ENCODE peak calls at places on chromosomes 3 and 15, in ten cellular contexts. One of them, this sample, is unnamed.

GRCh38 chr15:90550919-90551318 is 21.2 kb downstream of the CRTC3 start:
- DNase-seq in AG09309: no peak
- DNase-seq in thyroid gland: no peak
- DNase-seq in neural progenitor cell: no peak
- DNase-seq in astrocyte of the cerebellum: no peak
- DNase-seq in mammary epithelial cell: no peak
- DNase-seq in fibroblast of the aortic adventitia: no peak
- DNase-seq in AG10803: peak; percentile 38
- DNase-seq in breast epithelium: no peak
- DNase-seq in Panc1: no peak
- DNase-seq in this sample: peak; percentile 61

GRCh38 chr3:155323063-155323666 is 29.7 kb upstream of the STRIT1 start:
- DNase-seq in AG09309: peak; percentile 66
- DNase-seq in thyroid gland: peak; percentile 33
- DNase-seq in neural progenitor cell: peak; percentile 80
- DNase-seq in astrocyte of the cerebellum: peak; percentile 83
- DNase-seq in mammary epithelial cell: peak; percentile 51
- DNase-seq in fibroblast of the aortic adventitia: peak; percentile 92
- DNase-seq in AG10803: peak; percentile 83
- DNase-seq in breast epithelium: no peak
- DNase-seq in Panc1: peak; percentile 59
- DNase-seq in this sample: peak; percentile 93

GRCh38 chr3:85560088-85560790 is 601.5 kb downstream of the CADM2 start:
- DNase-seq in AG09309: no peak
- DNase-seq in thyroid gland: peak; percentile 2
- DNase-seq in neural progenitor cell: no peak
- DNase-seq in astrocyte of the cerebellum: peak; percentile 78
- DNase-seq in mammary epithelial cell: no peak
- DNase-seq in fibroblast of the aortic adventitia: no peak
- DNase-seq in AG10803: no peak
- DNase-seq in breast epithelium: no peak
- DNase-seq in Panc1: no peak
- DNase-seq in this sample: peak; percentile 45

GRCh38 chr3:30544811-30545210 is 61.6 kb upstream of the TGFBR2 start:
- DNase-seq in AG09309: peak; percentile 85
- DNase-seq in thyroid gland: no peak
- DNase-seq in neural progenitor cell: no peak
- DNase-seq in astrocyte of the cerebellum: peak; percentile 27
- DNase-seq in mammary epithelial cell: peak; percentile 94
- DNase-seq in fibroblast of the aortic adventitia: peak; percentile 79
- DNase-seq in AG10803: peak; percentile 83
- DNase-seq in breast epithelium: no peak
- DNase-seq in Panc1: peak; percentile 64
- DNase-seq in this sample: peak; percentile 99

GRCh38 chr15:31275331-31276262 is 51.0 kb upstream of the KLF13 start:
- DNase-seq in AG09309: no peak
- DNase-seq in thyroid gland: peak; percentile 65
- DNase-seq in neural progenitor cell: peak; percentile 0
- DNase-seq in astrocyte of the cerebellum: no peak
- DNase-seq in mammary epithelial cell: no peak
- DNase-seq in fibroblast of the aortic adventitia: no peak
- DNase-seq in AG10803: no peak
- DNase-seq in breast epithelium: peak; percentile 30
- DNase-seq in Panc1: no peak
- DNase-seq in this sample: no peak

GRCh38 chr3:111517801-111518200 is 24.2 kb upstream of the CD96 start:
- DNase-seq in AG09309: no peak
- DNase-seq in thyroid gland: peak; percentile 7
- DNase-seq in neural progenitor cell: no peak
- DNase-seq in astrocyte of the cerebellum: no peak
- DNase-seq in mammary epithelial cell: peak; percentile 27
- DNase-seq in fibroblast of the aortic adventitia: no peak
- DNase-seq in AG10803: no peak
- DNase-seq in breast epithelium: no peak
- DNase-seq in Panc1: no peak
- DNase-seq in this sample: no peak

GRCh38 chr3:13016083-13016725 is 57.0 kb downstream of the IQSEC1 start:
- DNase-seq in AG09309: no peak
- DNase-seq in thyroid gland: peak; percentile 93
- DNase-seq in neural progenitor cell: no peak
- DNase-seq in astrocyte of the cerebellum: no peak
- DNase-seq in mammary epithelial cell: no peak
- DNase-seq in fibroblast of the aortic adventitia: no peak
- DNase-seq in AG10803: no peak
- DNase-seq in breast epithelium: peak; percentile 50
- DNase-seq in Panc1: no peak
- DNase-seq in this sample: no peak

GRCh38 chr15:90000175-90000923 is 775 bp upstream of the ZNF710 start:
- DNase-seq in AG09309: no peak
- DNase-seq in thyroid gland: no peak
- DNase-seq in neural progenitor cell: peak; percentile 69
- DNase-seq in astrocyte of the cerebellum: no peak
- DNase-seq in mammary epithelial cell: no peak
- DNase-seq in fibroblast of the aortic adventitia: peak; percentile 28
- DNase-seq in AG10803: peak; percentile 25
- DNase-seq in breast epithelium: no peak
- DNase-seq in Panc1: no peak
- DNase-seq in this sample: peak; percentile 26

GRCh38 chr3:50633233-50633795 is 16.4 kb downstream of the MAPKAPK3 start:
- DNase-seq in AG09309: no peak
- DNase-seq in thyroid gland: no peak
- DNase-seq in neural progenitor cell: no peak
- DNase-seq in astrocyte of the cerebellum: no peak
- DNase-seq in mammary epithelial cell: no peak
- DNase-seq in fibroblast of the aortic adventitia: no peak
- DNase-seq in AG10803: no peak
- DNase-seq in breast epithelium: no peak
- DNase-seq in Panc1: no peak
- DNase-seq in this sample: no peak

GRCh38 chr15:90126457-90127435 is 24.5 kb upstream of the IDH2 start:
- DNase-seq in AG09309: no peak
- DNase-seq in thyroid gland: no peak
- DNase-seq in neural progenitor cell: peak; percentile 77
- DNase-seq in astrocyte of the cerebellum: no peak
- DNase-seq in mammary epithelial cell: no peak
- DNase-seq in fibroblast of the aortic adventitia: no peak
- DNase-seq in AG10803: no peak
- DNase-seq in breast epithelium: no peak
- DNase-seq in Panc1: no peak
- DNase-seq in this sample: no peak

GRCh38 chr3:197373096-197373495 is 74.7 kb upstream of the DLG1 start:
- DNase-seq in AG09309: no peak
- DNase-seq in thyroid gland: no peak
- DNase-seq in neural progenitor cell: no peak
- DNase-seq in astrocyte of the cerebellum: no peak
- DNase-seq in mammary epithelial cell: no peak
- DNase-seq in fibroblast of the aortic adventitia: no peak
- DNase-seq in AG10803: no peak
- DNase-seq in breast epithelium: no peak
- DNase-seq in Panc1: no peak
- DNase-seq in this sample: no peak

GRCh38 chr3:197368821-197369220 is 70.4 kb upstream of the DLG1 start:
- DNase-seq in AG09309: no peak
- DNase-seq in thyroid gland: no peak
- DNase-seq in neural progenitor cell: no peak
- DNase-seq in astrocyte of the cerebellum: no peak
- DNase-seq in mammary epithelial cell: no peak
- DNase-seq in fibroblast of the aortic adventitia: no peak
- DNase-seq in AG10803: no peak
- DNase-seq in breast epithelium: no peak
- DNase-seq in Panc1: no peak
- DNase-seq in this sample: no peak

GRCh38 chr3:197369545-197369944 is 71.1 kb upstream of the DLG1 start:
- DNase-seq in AG09309: no peak
- DNase-seq in thyroid gland: no peak
- DNase-seq in neural progenitor cell: no peak
- DNase-seq in astrocyte of the cerebellum: no peak
- DNase-seq in mammary epithelial cell: no peak
- DNase-seq in fibroblast of the aortic adventitia: no peak
- DNase-seq in AG10803: no peak
- DNase-seq in breast epithelium: no peak
- DNase-seq in Panc1: no peak
- DNase-seq in this sample: no peak

GRCh38 chr3:197372076-197372661 is 73.8 kb upstream of the DLG1 start:
- DNase-seq in AG09309: peak; percentile 78
- DNase-seq in thyroid gland: peak; percentile 61
- DNase-seq in neural progenitor cell: peak; percentile 39
- DNase-seq in astrocyte of the cerebellum: peak; percentile 83
- DNase-seq in mammary epithelial cell: peak; percentile 93
- DNase-seq in fibroblast of the aortic adventitia: peak; percentile 76
- DNase-seq in AG10803: peak; percentile 97
- DNase-seq in breast epithelium: no peak
- DNase-seq in Panc1: peak; percentile 38
- DNase-seq in this sample: peak; percentile 87

GRCh38 chr3:197371521-197372075 is 73.2 kb upstream of the DLG1 start:
- DNase-seq in AG09309: no peak
- DNase-seq in thyroid gland: no peak
- DNase-seq in neural progenitor cell: no peak
- DNase-seq in astrocyte of the cerebellum: no peak
- DNase-seq in mammary epithelial cell: no peak
- DNase-seq in fibroblast of the aortic adventitia: no peak
- DNase-seq in AG10803: peak; percentile 47
- DNase-seq in breast epithelium: no peak
- DNase-seq in Panc1: no peak
- DNase-seq in this sample: no peak
- H3K4me3 ChIP-seq in AG09309: no peak overlapping the region
- H3K4me3 ChIP-seq in thyroid gland: no peak overlapping the region
- H3K4me3 ChIP-seq in neural progenitor cell: no peak overlapping the region
- H3K4me3 ChIP-seq in astrocyte of the cerebellum: no peak overlapping the region
- H3K4me3 ChIP-seq in mammary epithelial cell: no peak overlapping the region
- H3K4me3 ChIP-seq in fibroblast of the aortic adventitia: no peak overlapping the region
- H3K4me3 ChIP-seq in AG10803: no peak overlapping the region
- H3K4me3 ChIP-seq in breast epithelium: no peak overlapping the region
- H3K4me3 ChIP-seq in Panc1: no peak overlapping the region
- H3K4me3 ChIP-seq in this sample: no peak overlapping the region

GRCh38 chr15:51759557-51760070 is 8.2 kb downstream of the TMOD2 start:
- DNase-seq in AG09309: peak; percentile 82
- DNase-seq in thyroid gland: peak; percentile 79
- DNase-seq in neural progenitor cell: peak; percentile 27
- DNase-seq in astrocyte of the cerebellum: peak; percentile 92
- DNase-seq in mammary epithelial cell: peak; percentile 59
- DNase-seq in fibroblast of the aortic adventitia: peak; percentile 97
- DNase-seq in AG10803: peak; percentile 98
- DNase-seq in breast epithelium: no peak
- DNase-seq in Panc1: no peak
- DNase-seq in this sample: peak; percentile 97
- TF ChIP-seq CTCF in AG09309: peak; percentile 26
- TF ChIP-seq CTCF in thyroid gland: no peak
- TF ChIP-seq CTCF in neural progenitor cell: peak; percentile 36
- TF ChIP-seq CTCF in astrocyte of the cerebellum: peak; percentile 38
- TF ChIP-seq CTCF in mammary epithelial cell: peak; percentile 26
- TF ChIP-seq CTCF in fibroblast of the aortic adventitia: peak; percentile 42
- TF ChIP-seq CTCF in AG10803: peak; percentile 48
- TF ChIP-seq CTCF in breast epithelium: no peak
- TF ChIP-seq CTCF in Panc1: peak; percentile 26
- TF ChIP-seq CTCF in this sample: peak; percentile 53

DNA sequence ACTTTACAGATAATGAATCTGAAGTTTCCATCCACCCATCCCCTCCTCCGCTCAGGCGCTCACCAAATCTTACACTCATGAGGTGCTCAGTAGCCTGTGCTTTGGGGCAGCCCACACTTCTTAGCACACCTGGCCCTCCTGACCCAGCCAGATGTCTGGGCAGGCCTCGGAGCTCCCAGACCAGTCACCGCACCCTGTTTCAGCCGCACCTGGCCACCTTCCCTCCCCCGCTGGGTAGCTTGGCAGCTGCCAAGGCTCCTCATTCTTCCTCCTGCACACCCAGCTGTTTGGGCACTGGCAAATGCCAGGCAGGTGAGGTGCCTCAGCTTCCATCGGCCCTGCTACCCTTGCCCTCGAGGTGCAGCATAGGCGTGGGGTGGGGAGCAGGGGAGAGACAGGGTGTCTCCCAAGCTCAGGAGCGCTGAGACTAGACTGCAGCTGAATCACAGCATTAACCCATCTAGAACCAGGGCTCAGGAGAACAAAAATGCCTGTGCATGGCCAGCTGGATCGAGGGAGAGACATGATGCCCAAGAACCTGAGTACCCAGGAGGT is 45.8 kb downstream of the CDC25A start:
- DNase-seq in AG09309: no peak
- DNase-seq in thyroid gland: no peak
- DNase-seq in neural progenitor cell: no peak
- DNase-seq in astrocyte of the cerebellum: no peak
- DNase-seq in mammary epithelial cell: peak; percentile 90
- DNase-seq in fibroblast of the aortic adventitia: no peak
- DNase-seq in AG10803: no peak
- DNase-seq in breast epithelium: no peak
- DNase-seq in Panc1: no peak
- DNase-seq in this sample: no peak
- H3K4me3 ChIP-seq in AG09309: no peak overlapping the region
- H3K4me3 ChIP-seq in thyroid gland: no peak overlapping the region
- H3K4me3 ChIP-seq in neural progenitor cell: no peak overlapping the region
- H3K4me3 ChIP-seq in astrocyte of the cerebellum: no peak overlapping the region
- H3K4me3 ChIP-seq in mammary epithelial cell: no peak overlapping the region
- H3K4me3 ChIP-seq in fibroblast of the aortic adventitia: no peak overlapping the region
- H3K4me3 ChIP-seq in AG10803: no peak overlapping the region
- H3K4me3 ChIP-seq in breast epithelium: no peak overlapping the region
- H3K4me3 ChIP-seq in Panc1: no peak overlapping the region
- H3K4me3 ChIP-seq in this sample: no peak overlapping the region

GRCh38 chr15:29014493-29014892 is 128.7 kb downstream of the APBA2 start:
- DNase-seq in AG09309: no peak
- DNase-seq in thyroid gland: no peak
- DNase-seq in neural progenitor cell: no peak
- DNase-seq in astrocyte of the cerebellum: no peak
- DNase-seq in mammary epithelial cell: no peak
- DNase-seq in fibroblast of the aortic adventitia: no peak
- DNase-seq in AG10803: no peak
- DNase-seq in breast epithelium: no peak
- DNase-seq in Panc1: no peak
- DNase-seq in this sample: no peak

GRCh38 chr15:29021901-29022300 is 136.1 kb downstream of the APBA2 start:
- DNase-seq in AG09309: no peak
- DNase-seq in thyroid gland: no peak
- DNase-seq in neural progenitor cell: no peak
- DNase-seq in astrocyte of the cerebellum: no peak
- DNase-seq in mammary epithelial cell: no peak
- DNase-seq in fibroblast of the aortic adventitia: peak; percentile 12
- DNase-seq in AG10803: no peak
- DNase-seq in breast epithelium: no peak
- DNase-seq in Panc1: no peak
- DNase-seq in this sample: peak; percentile 61

GRCh38 chr15:29018983-29019875 is 133.5 kb downstream of the APBA2 start:
- DNase-seq in AG09309: no peak
- DNase-seq in thyroid gland: no peak
- DNase-seq in neural progenitor cell: no peak
- DNase-seq in astrocyte of the cerebellum: no peak
- DNase-seq in mammary epithelial cell: no peak
- DNase-seq in fibroblast of the aortic adventitia: peak; percentile 23
- DNase-seq in AG10803: no peak
- DNase-seq in breast epithelium: no peak
- DNase-seq in Panc1: no peak
- DNase-seq in this sample: no peak

DNA sequence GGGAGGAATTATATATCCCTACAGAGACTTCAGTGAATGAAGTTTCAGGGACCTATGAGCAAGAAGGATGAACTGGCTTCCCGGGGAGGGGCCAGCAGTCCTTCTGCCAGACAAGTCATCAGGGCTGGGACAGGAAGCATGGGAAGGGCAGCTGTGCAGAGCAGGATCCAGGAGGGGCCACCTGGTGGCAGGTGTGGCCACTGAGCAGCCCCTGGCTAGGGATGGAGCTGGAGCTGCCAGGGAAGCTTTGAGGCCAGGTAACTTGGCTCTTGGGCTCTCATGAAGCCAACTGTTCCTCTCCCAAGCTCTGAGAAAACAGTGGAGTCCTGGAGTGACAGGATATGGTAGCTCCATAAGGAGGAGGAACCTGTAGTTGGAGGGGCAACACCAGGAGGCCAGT is 132.6 kb downstream of the APBA2 start:
- DNase-seq in AG09309: no peak
- DNase-seq in thyroid gland: no peak
- DNase-seq in neural progenitor cell: no peak
- DNase-seq in astrocyte of the cerebellum: no peak
- DNase-seq in mammary epithelial cell: no peak
- DNase-seq in fibroblast of the aortic adventitia: no peak
- DNase-seq in AG10803: no peak
- DNase-seq in breast epithelium: no peak
- DNase-seq in Panc1: no peak
- DNase-seq in this sample: no peak
- TF ChIP-seq CTCF in AG09309: no peak
- TF ChIP-seq CTCF in thyroid gland: no peak
- TF ChIP-seq CTCF in neural progenitor cell: peak; percentile 28
- TF ChIP-seq CTCF in astrocyte of the cerebellum: no peak
- TF ChIP-seq CTCF in mammary epithelial cell: no peak
- TF ChIP-seq CTCF in fibroblast of the aortic adventitia: no peak
- TF ChIP-seq CTCF in AG10803: no peak
- TF ChIP-seq CTCF in breast epithelium: no peak
- TF ChIP-seq CTCF in Panc1: no peak
- TF ChIP-seq CTCF in this sample: no peak